ENCODE peak calls at places on chromosomes 1 and 21, in six cellular contexts. K is occipital lobe; W is ovary; I is activated naive CD8-positive, alpha-beta T cell treated with anti-CD3 and anti-CD28 coated beads for 36 hours; Q is HT1080; E is T1000. J is an unnamed sample.

GRCh38 chr1:64959973-64960372 is 6.4 kb downstream of the JAK1 start:
- DNase-seq in K (no peak), W (no peak), I (no peak), Q (no peak), E (no peak), J (no peak)

GRCh38 chr1:93594603-93594880 is 87.1 kb downstream of the BCAR3 start:
- DNase-seq in K (no peak), W (no peak), I (no peak), Q (no peak), E (no peak), J (no peak)

GRCh38 chr1:9340172-9340854 is 47.6 kb downstream of the SPSB1 start:
- DNase-seq in K (no peak), W (no peak), I (no peak), Q (no peak), E (no peak), J (no peak)

GRCh38 chr1:166184897-166185296 is 18.1 kb upstream of the FAM78B start:
- DNase-seq in K (no peak), W (no peak), I (no peak), Q (peak; percentile 96), E (no peak), J (no peak)

GRCh38 chr1:88890790-88891317 is 513 bp downstream of the GTF2B start:
- DNase-seq in K (peak; percentile 5), W (no peak), I (peak; percentile 15), Q (no peak), E (no peak), J (no peak)

GRCh38 chr1:29508458-29509107 is 272.3 kb downstream of the PTPRU start:
- DNase-seq in K (no peak), W (no peak), I (no peak), Q (no peak), E (no peak), J (no peak)

GRCh38 chr1:10113501-10113900 is 80.7 kb downstream of the UBE4B start:
- DNase-seq in K (peak; percentile 14), W (no peak), I (no peak), Q (no peak), E (no peak), J (no peak)

GRCh38 chr1:108059945-108060344 is 95.0 kb upstream of the VAV3 start:
- DNase-seq in K (no peak), W (no peak), I (no peak), Q (no peak), E (no peak), J (no peak)

GRCh38 chr1:67675800-67676199 is 9.2 kb upstream of the GADD45A start:
- DNase-seq in K (no peak), W (no peak), I (no peak), Q (no peak), E (no peak), J (no peak)

GRCh38 chr1:175169305-175170018 is 23.1 kb downstream of the KIAA0040 start:
- DNase-seq in K (no peak), W (no peak), I (no peak), Q (peak; percentile 88), E (no peak), J (peak; percentile 52)

GRCh38 chr1:17948594-17948993 is 159.0 kb upstream of the IGSF21 start:
- DNase-seq in K (no peak), W (no peak), I (no peak), Q (no peak), E (no peak), J (no peak)

GRCh38 chr1:204889681-204890373 is 19.2 kb downstream of the NFASC start:
- DNase-seq in K (no peak), W (no peak), I (no peak), Q (no peak), E (no peak), J (no peak)

GRCh38 chr21:24353492-24353891 is 1253.8 kb downstream of the MRPL39 start:
- DNase-seq in K (no peak), W (no peak), I (no peak), Q (no peak), E (no peak), J (no peak)

GRCh38 chr1:201655910-201656669 is 117.2 kb downstream of the NAV1 start:
- DNase-seq in K (no peak), W (no peak), I (no peak), Q (no peak), E (no peak), J (no peak)

GRCh38 chr21:16624468-16625102 is 888.3 kb upstream of the CXADR start:
- DNase-seq in K (no peak), W (no peak), I (no peak), Q (no peak), E (no peak), J (no peak)

GRCh38 chr1:27575861-27576331 is 28.0 kb downstream of the AHDC1 start:
- DNase-seq in K (no peak), W (peak; percentile 80), I (no peak), Q (peak; percentile 18), E (no peak), J (no peak)

GRCh38 chr1:78370356-78370755 is 120.4 kb upstream of the PTGFR start:
- DNase-seq in K (no peak), W (no peak), I (no peak), Q (peak; percentile 77), E (no peak), J (peak; percentile 39)

GRCh38 chr1:48492392-48492791 is 20.4 kb upstream of the SPATA6 start:
- DNase-seq in K (no peak), W (no peak), I (no peak), Q (no peak), E (no peak), J (no peak)

GRCh38 chr1:77970192-77970591 is 8.7 kb downstream of the FUBP1 start:
- DNase-seq in K (no peak), W (no peak), I (no peak), Q (no peak), E (no peak), J (no peak)

GRCh38 chr1:17755120-17755519 is at the start of gene ACTL8:
- DNase-seq in K (no peak), W (no peak), I (peak; percentile 7), Q (peak; percentile 73), E (no peak), J (no peak)